ENCODE peak calls at places on chromosome 17, in nine cellular contexts. One of them, this sample, is unnamed.

GRCh38 chr17:20983359-20983637 is 59.5 kb downstream of the USP22 start:
- DNase-seq in psoas muscle: no peak
- DNase-seq in Panc1: no peak
- DNase-seq in RWPE1: no peak
- DNase-seq in pancreas: no peak
- DNase-seq in right lobe of liver: no peak
- DNase-seq in H9: no peak
- DNase-seq in cardiac muscle cell: no peak
- DNase-seq in endodermal cell: no peak
- DNase-seq in this sample: no peak

GRCh38 chr17:80486692-80487091 is 10.3 kb upstream of the NPTX1 start:
- DNase-seq in psoas muscle: peak
- DNase-seq in Panc1: no peak
- DNase-seq in RWPE1: no peak
- DNase-seq in pancreas: no peak
- DNase-seq in right lobe of liver: no peak
- DNase-seq in H9: peak
- DNase-seq in cardiac muscle cell: no peak
- DNase-seq in endodermal cell: peak
- DNase-seq in this sample: no peak

GRCh38 chr17:81331527-81332043 is 36.5 kb upstream of the SLC38A10 start:
- DNase-seq in psoas muscle: no peak
- DNase-seq in Panc1: no peak
- DNase-seq in RWPE1: no peak
- DNase-seq in pancreas: no peak
- DNase-seq in right lobe of liver: no peak
- DNase-seq in H9: peak
- DNase-seq in cardiac muscle cell: no peak
- DNase-seq in endodermal cell: no peak
- DNase-seq in this sample: no peak

GRCh38 chr17:79749156-79749815 is 18.5 kb downstream of the ENPP7 start:
- DNase-seq in psoas muscle: no peak
- DNase-seq in Panc1: no peak
- DNase-seq in RWPE1: peak
- DNase-seq in pancreas: no peak
- DNase-seq in right lobe of liver: no peak
- DNase-seq in H9: no peak
- DNase-seq in cardiac muscle cell: no peak
- DNase-seq in endodermal cell: no peak
- DNase-seq in this sample: no peak

GRCh38 chr17:73308017-73308823 is 3.6 kb downstream of the CDC42EP4 start:
- DNase-seq in psoas muscle: peak
- DNase-seq in Panc1: no peak
- DNase-seq in RWPE1: peak
- DNase-seq in pancreas: peak
- DNase-seq in right lobe of liver: peak
- DNase-seq in H9: no peak
- DNase-seq in cardiac muscle cell: peak
- DNase-seq in endodermal cell: peak
- DNase-seq in this sample: peak

GRCh38 chr17:82205720-82206508 is 6.7 kb downstream of the CCDC57 start:
- DNase-seq in psoas muscle: peak
- DNase-seq in Panc1: peak
- DNase-seq in RWPE1: peak
- DNase-seq in pancreas: peak
- DNase-seq in right lobe of liver: peak
- DNase-seq in H9: peak
- DNase-seq in cardiac muscle cell: peak
- DNase-seq in endodermal cell: peak
- DNase-seq in this sample: peak

GRCh38 chr17:48611213-48611612 is 396 bp upstream of the HOXB7 start:
- DNase-seq in psoas muscle: no peak
- DNase-seq in Panc1: no peak
- DNase-seq in RWPE1: no peak
- DNase-seq in pancreas: no peak
- DNase-seq in right lobe of liver: no peak
- DNase-seq in H9: no peak
- DNase-seq in cardiac muscle cell: no peak
- DNase-seq in endodermal cell: no peak
- DNase-seq in this sample: no peak

GRCh38 chr17:49836111-49837030 is 11.5 kb downstream of the TAC4 start:
- DNase-seq in psoas muscle: no peak
- DNase-seq in Panc1: no peak
- DNase-seq in RWPE1: no peak
- DNase-seq in pancreas: no peak
- DNase-seq in right lobe of liver: no peak
- DNase-seq in H9: no peak
- DNase-seq in cardiac muscle cell: no peak
- DNase-seq in endodermal cell: no peak
- DNase-seq in this sample: no peak

GRCh38 chr17:58710948-58711552 is 18.6 kb downstream of the RAD51C start:
- DNase-seq in psoas muscle: no peak
- DNase-seq in Panc1: peak
- DNase-seq in RWPE1: peak
- DNase-seq in pancreas: peak
- DNase-seq in right lobe of liver: peak
- DNase-seq in H9: no peak
- DNase-seq in cardiac muscle cell: peak
- DNase-seq in endodermal cell: peak
- DNase-seq in this sample: no peak

GRCh38 chr17:47252766-47253512 is 688 bp upstream of the ITGB3 start:
- DNase-seq in psoas muscle: no peak
- DNase-seq in Panc1: no peak
- DNase-seq in RWPE1: no peak
- DNase-seq in pancreas: no peak
- DNase-seq in right lobe of liver: no peak
- DNase-seq in H9: no peak
- DNase-seq in cardiac muscle cell: no peak
- DNase-seq in endodermal cell: no peak
- DNase-seq in this sample: no peak

GRCh38 chr17:80980397-80981061 is 11.1 kb upstream of the CHMP6 start:
- DNase-seq in psoas muscle: no peak
- DNase-seq in Panc1: no peak
- DNase-seq in RWPE1: no peak
- DNase-seq in pancreas: no peak
- DNase-seq in right lobe of liver: no peak
- DNase-seq in H9: no peak
- DNase-seq in cardiac muscle cell: no peak
- DNase-seq in endodermal cell: no peak
- DNase-seq in this sample: no peak

GRCh38 chr17:58210922-58211321 is 8.1 kb downstream of the MKS1 start:
- DNase-seq in psoas muscle: no peak
- DNase-seq in Panc1: no peak
- DNase-seq in RWPE1: no peak
- DNase-seq in pancreas: no peak
- DNase-seq in right lobe of liver: no peak
- DNase-seq in H9: no peak
- DNase-seq in cardiac muscle cell: no peak
- DNase-seq in endodermal cell: peak
- DNase-seq in this sample: no peak

GRCh38 chr17:18194804-18195203 is 11.2 kb downstream of the ALKBH5 start:
- DNase-seq in psoas muscle: no peak
- DNase-seq in Panc1: no peak
- DNase-seq in RWPE1: no peak
- DNase-seq in pancreas: no peak
- DNase-seq in right lobe of liver: no peak
- DNase-seq in H9: no peak
- DNase-seq in cardiac muscle cell: no peak
- DNase-seq in endodermal cell: no peak
- DNase-seq in this sample: no peak
- TF ChIP-seq CTCF in psoas muscle: no peak
- TF ChIP-seq CTCF in Panc1: no peak
- TF ChIP-seq CTCF in RWPE1: no peak
- TF ChIP-seq CTCF in pancreas: no peak
- TF ChIP-seq CTCF in right lobe of liver: no peak
- TF ChIP-seq CTCF in H9: no peak
- TF ChIP-seq CTCF in cardiac muscle cell: no peak
- TF ChIP-seq CTCF in endodermal cell: no peak
- TF ChIP-seq CTCF in this sample: no peak

DNA sequence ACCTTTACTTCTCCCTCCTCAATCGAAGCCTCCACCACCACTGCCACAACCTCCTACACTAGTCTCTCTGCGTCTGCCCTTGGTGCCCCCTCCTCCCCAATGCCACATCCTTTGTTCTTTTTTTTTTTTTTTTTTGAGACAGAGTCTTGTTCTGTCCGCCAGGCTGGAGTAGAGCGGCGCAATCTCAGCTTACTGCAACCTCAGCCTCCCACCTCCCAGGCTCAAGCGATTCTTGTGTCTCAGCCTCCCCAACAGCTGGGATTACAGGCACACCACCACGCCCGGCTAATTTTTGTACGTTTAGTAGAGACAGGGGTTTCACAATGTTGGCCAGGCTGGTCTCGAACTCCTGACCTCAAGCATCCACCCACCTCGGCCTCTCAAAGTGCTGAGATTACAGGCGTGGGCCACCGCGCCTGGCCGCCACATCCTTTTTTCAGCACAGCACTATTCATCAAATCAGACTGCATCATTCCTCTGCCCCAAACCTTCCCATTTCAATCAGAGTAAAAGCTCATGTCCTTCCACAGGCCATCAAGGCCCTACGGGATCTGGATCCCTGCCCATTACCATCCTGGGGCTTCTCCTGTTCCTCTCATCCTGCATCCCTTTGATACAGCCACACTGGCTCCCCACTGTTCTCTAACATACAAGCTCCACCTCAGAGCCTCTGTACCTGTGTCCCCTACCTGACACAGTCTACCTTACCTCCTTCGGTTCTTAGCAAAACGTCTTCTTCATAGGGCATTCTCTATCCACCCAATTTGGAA is 2.0 kb downstream of the KLHL11 start:
- DNase-seq in psoas muscle: no peak
- DNase-seq in Panc1: no peak
- DNase-seq in RWPE1: no peak
- DNase-seq in pancreas: no peak
- DNase-seq in right lobe of liver: no peak
- DNase-seq in H9: no peak
- DNase-seq in cardiac muscle cell: no peak
- DNase-seq in endodermal cell: peak
- DNase-seq in this sample: no peak
- H3K27ac ChIP-seq in psoas muscle: no peak
- H3K27ac ChIP-seq in Panc1: no peak
- H3K27ac ChIP-seq in RWPE1: no peak
- H3K27ac ChIP-seq in pancreas: no peak
- H3K27ac ChIP-seq in right lobe of liver: no peak
- H3K27ac ChIP-seq in H9: no peak
- H3K27ac ChIP-seq in cardiac muscle cell: no peak
- H3K27ac ChIP-seq in endodermal cell: no peak
- H3K27ac ChIP-seq in this sample: no peak

DNA sequence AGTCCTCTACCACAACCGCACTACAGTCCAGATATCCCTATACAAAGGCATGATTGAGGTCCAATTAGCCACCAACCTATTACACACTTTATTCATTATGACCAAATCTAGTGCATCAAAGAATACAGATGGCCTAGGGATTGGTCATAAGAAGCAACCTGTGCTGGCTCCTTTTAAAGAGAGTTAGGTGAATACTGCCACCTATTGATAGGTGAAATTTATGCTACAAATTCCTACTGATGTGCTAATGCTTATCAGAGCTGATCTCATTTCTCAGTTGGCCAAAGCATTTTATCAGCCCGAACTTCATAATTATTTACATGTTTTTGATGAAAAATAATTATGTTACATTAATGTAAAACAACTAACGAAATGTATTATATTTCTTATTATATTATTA is 166.3 kb downstream of the ANKFN1 start:
- DNase-seq in psoas muscle: no peak
- DNase-seq in Panc1: peak
- DNase-seq in RWPE1: peak
- DNase-seq in pancreas: no peak
- DNase-seq in right lobe of liver: no peak
- DNase-seq in H9: no peak
- DNase-seq in cardiac muscle cell: peak
- DNase-seq in endodermal cell: peak
- DNase-seq in this sample: no peak
- TF ChIP-seq CTCF in psoas muscle: peak
- TF ChIP-seq CTCF in Panc1: peak
- TF ChIP-seq CTCF in RWPE1: peak
- TF ChIP-seq CTCF in pancreas: peak
- TF ChIP-seq CTCF in right lobe of liver: peak
- TF ChIP-seq CTCF in H9: peak
- TF ChIP-seq CTCF in cardiac muscle cell: no peak
- TF ChIP-seq CTCF in endodermal cell: peak
- TF ChIP-seq CTCF in this sample: peak

GRCh38 chr17:64180089-64180488 is 50.1 kb upstream of the ERN1 start:
- DNase-seq in psoas muscle: no peak
- DNase-seq in Panc1: no peak
- DNase-seq in RWPE1: no peak
- DNase-seq in pancreas: no peak
- DNase-seq in right lobe of liver: no peak
- DNase-seq in H9: no peak
- DNase-seq in cardiac muscle cell: no peak
- DNase-seq in endodermal cell: no peak
- DNase-seq in this sample: no peak

GRCh38 chr17:64176556-64176955 is 46.6 kb upstream of the ERN1 start:
- DNase-seq in psoas muscle: no peak
- DNase-seq in Panc1: no peak
- DNase-seq in RWPE1: no peak
- DNase-seq in pancreas: no peak
- DNase-seq in right lobe of liver: no peak
- DNase-seq in H9: no peak
- DNase-seq in cardiac muscle cell: peak
- DNase-seq in endodermal cell: no peak
- DNase-seq in this sample: no peak

GRCh38 chr17:64178011-64178825 is 48.3 kb upstream of the ERN1 start:
- DNase-seq in psoas muscle: no peak
- DNase-seq in Panc1: no peak
- DNase-seq in RWPE1: no peak
- DNase-seq in pancreas: no peak
- DNase-seq in right lobe of liver: peak
- DNase-seq in H9: no peak
- DNase-seq in cardiac muscle cell: no peak
- DNase-seq in endodermal cell: no peak
- DNase-seq in this sample: no peak

GRCh38 chr17:64174686-64175456 is 44.9 kb upstream of the ERN1 start:
- DNase-seq in psoas muscle: no peak
- DNase-seq in Panc1: no peak
- DNase-seq in RWPE1: no peak
- DNase-seq in pancreas: no peak
- DNase-seq in right lobe of liver: no peak
- DNase-seq in H9: no peak
- DNase-seq in cardiac muscle cell: no peak
- DNase-seq in endodermal cell: peak
- DNase-seq in this sample: peak

DNA sequence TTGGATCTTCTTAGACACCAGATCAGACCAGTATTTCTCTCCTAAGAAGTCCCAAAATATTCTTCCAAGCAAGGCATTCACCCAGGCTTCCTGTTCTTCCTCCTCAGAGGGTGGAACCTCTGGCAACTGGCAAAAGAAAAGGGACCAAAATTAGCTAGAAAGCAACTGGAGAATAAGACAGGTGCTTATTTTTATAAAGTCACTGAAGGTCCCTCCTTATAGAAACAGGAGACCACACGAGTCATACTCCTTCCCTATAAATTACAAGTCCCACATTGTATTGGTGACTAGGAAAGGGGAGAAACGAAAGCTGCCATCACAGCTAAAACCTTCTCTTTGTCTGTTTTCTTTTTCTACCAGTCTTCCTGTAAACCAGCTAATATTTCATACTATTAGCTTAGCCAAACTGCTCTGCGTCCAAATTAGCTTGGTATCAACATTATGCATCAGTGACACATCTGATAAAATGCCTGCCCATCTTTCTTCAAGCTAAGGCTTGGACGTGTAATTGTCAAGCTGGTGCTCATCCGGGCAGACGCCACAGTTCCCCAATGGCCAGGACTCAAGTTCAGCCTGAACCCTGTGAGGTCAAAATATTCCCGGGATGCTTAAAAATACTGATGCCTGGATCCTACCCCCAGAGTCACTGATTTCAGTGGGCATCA is 47.5 kb upstream of the ERN1 start:
- DNase-seq in psoas muscle: no peak
- DNase-seq in Panc1: no peak
- DNase-seq in RWPE1: no peak
- DNase-seq in pancreas: no peak
- DNase-seq in right lobe of liver: no peak
- DNase-seq in H9: no peak
- DNase-seq in cardiac muscle cell: no peak
- DNase-seq in endodermal cell: no peak
- DNase-seq in this sample: no peak
- H3K27ac ChIP-seq in psoas muscle: peak
- H3K27ac ChIP-seq in Panc1: no peak
- H3K27ac ChIP-seq in RWPE1: no peak
- H3K27ac ChIP-seq in pancreas: no peak
- H3K27ac ChIP-seq in right lobe of liver: no peak
- H3K27ac ChIP-seq in H9: no peak
- H3K27ac ChIP-seq in cardiac muscle cell: no peak
- H3K27ac ChIP-seq in endodermal cell: no peak
- H3K27ac ChIP-seq in this sample: peak

This sample was measured in heart left ventricle.